ENCODE peak calls at places on chromosomes 7 and 10, in nine cellular contexts. V is adrenal gland, Z is heart left ventricle, C is right lobe of liver, M is H1, R is tibial nerve, F is ovary, W is GM12891, I is Peyer's patch. S is an unnamed sample.
A peak's percentile ranks its signal among the peaks of the same experiment; 100 is the strongest.

GRCh38 chr7:116672596-116673503 is 854 bp downstream of the MET start:
- DNase-seq in I (peak; percentile 47), Z (no peak), R (no peak), C (no peak), M (no peak), F (no peak), V (peak; percentile 15), W (no peak), S (peak; percentile 86)

GRCh38 chr10:78624791-78625190 is 444.0 kb upstream of the ZMIZ1 start:
- DNase-seq in F (no peak), W (no peak), Z (no peak), M (no peak), I (no peak), R (no peak), C (no peak), V (no peak), S (peak; percentile 23)

GRCh38 chr10:87761892-87762291 is 56.1 kb downstream of the ATAD1 start:
- DNase-seq in F (no peak), W (no peak), M (no peak), Z (no peak), I (no peak), R (no peak), V (peak; percentile 68), C (no peak), S (no peak)

GRCh38 chr10:132789659-132790148 is 3.8 kb upstream of the NKX6-2 start:
- DNase-seq in Z (no peak), R (no peak), I (no peak), C (no peak), V (no peak), F (no peak), W (no peak), M (no peak), S (no peak)

GRCh38 chr7:94594882-94595281 is 61.1 kb downstream of the SGCE start:
- DNase-seq in M (no peak), W (no peak), F (no peak), V (peak; percentile 42), Z (no peak), I (no peak), C (no peak), R (no peak), S (no peak)

GRCh38 chr10:115171392-115171960 is 78.3 kb downstream of the ATRNL1 start:
- DNase-seq in Z (no peak), M (no peak), R (no peak), C (no peak), V (no peak), W (no peak), F (no peak), I (no peak), S (no peak)

GRCh38 chr10:81018898-81019890 is 481.5 kb downstream of the SH2D4B start:
- DNase-seq in Z (no peak), I (no peak), C (no peak), R (no peak), W (no peak), V (peak; percentile 39), F (no peak), M (no peak), S (no peak)

GRCh38 chr7:135189961-135190360 is 19.5 kb upstream of the CYREN start:
- DNase-seq in V (peak; percentile 67), C (no peak), W (no peak), R (no peak), Z (peak; percentile 5), F (no peak), M (no peak), I (no peak), S (no peak)

GRCh38 chr10:24518981-24519597 is 204.6 kb downstream of the ARHGAP21 start:
- DNase-seq in M (peak; percentile 79), V (peak; percentile 54), R (peak; percentile 29), Z (peak; percentile 69), I (peak; percentile 58), C (no peak), W (peak; percentile 23), F (peak; percentile 59), S (peak; percentile 44)

GRCh38 chr10:112815238-112816032 is 134.6 kb upstream of the TCF7L2 start:
- DNase-seq in V (no peak), R (no peak), F (no peak), W (no peak), M (no peak), Z (no peak), I (no peak), C (no peak), S (no peak)

GRCh38 chr10:28463141-28463540 is 69.8 kb upstream of the WAC start:
- DNase-seq in F (no peak), C (no peak), R (no peak), M (no peak), V (no peak), Z (no peak), I (no peak), W (no peak), S (no peak)

GRCh38 chr7:51949726-51950644 is 633.4 kb upstream of the COBL start:
- DNase-seq in V (no peak), I (no peak), W (no peak), F (no peak), Z (no peak), C (no peak), M (peak; percentile 62), R (no peak), S (no peak)

GRCh38 chr7:510061-510481 is 9.6 kb downstream of the PDGFA start:
- DNase-seq in W (no peak), Z (no peak), M (no peak), F (no peak), V (no peak), R (no peak), I (peak; percentile 36), C (peak; percentile 53), S (no peak)

GRCh38 chr10:101535949-101536348 is 52.1 kb downstream of the POLL start:
- DNase-seq in V (no peak), R (no peak), C (no peak), W (peak; percentile 42), I (no peak), F (no peak), M (no peak), Z (no peak), S (no peak)

DNA sequence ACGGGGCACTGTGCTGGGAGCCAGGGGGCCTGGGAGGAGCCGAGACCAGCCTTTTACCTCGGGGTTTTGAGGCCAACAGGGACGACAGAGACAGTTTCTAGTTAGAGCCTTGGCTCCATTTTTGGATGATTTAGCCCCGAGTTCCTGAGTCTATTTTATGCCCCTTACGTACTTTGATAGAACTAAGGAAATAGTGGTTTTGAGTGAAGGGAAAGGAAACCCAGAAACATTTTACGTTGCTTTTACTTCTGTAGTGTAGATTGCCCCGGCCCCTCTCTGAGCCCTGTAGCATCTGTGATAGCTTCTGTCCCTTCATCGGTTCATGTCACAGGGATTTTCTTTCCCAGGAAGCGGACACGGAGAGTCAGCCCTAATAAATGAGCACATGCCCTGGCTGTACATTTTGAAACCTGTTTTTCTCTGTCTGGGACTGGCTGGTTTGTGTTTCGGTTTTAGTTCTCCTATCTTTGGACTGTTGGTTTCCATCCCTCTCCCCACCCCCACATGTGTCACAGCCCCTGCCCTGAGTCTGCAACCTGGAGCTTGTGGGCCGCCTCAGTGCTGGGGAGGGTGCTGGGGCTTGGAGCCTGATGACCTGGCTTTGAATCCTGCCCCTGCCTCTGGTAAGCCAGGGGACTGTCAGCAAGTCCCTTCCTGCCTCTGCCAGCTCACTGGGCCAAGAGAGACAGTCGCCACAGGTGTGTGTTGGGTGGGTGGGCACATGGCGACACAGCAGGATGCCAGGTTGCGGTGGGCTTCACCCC is 6.9 kb upstream of the ORAI2 start:
- DNase-seq in I (no peak), R (no peak), M (no peak), C (peak; percentile 68), Z (peak; percentile 34), W (no peak), V (no peak), F (no peak), S (no peak)
- TF ChIP-seq POLR2A in I (no peak), R (no peak), M (no peak), C (no peak), Z (no peak), W (no peak), V (no peak), F (no peak), S (no peak)

DNA sequence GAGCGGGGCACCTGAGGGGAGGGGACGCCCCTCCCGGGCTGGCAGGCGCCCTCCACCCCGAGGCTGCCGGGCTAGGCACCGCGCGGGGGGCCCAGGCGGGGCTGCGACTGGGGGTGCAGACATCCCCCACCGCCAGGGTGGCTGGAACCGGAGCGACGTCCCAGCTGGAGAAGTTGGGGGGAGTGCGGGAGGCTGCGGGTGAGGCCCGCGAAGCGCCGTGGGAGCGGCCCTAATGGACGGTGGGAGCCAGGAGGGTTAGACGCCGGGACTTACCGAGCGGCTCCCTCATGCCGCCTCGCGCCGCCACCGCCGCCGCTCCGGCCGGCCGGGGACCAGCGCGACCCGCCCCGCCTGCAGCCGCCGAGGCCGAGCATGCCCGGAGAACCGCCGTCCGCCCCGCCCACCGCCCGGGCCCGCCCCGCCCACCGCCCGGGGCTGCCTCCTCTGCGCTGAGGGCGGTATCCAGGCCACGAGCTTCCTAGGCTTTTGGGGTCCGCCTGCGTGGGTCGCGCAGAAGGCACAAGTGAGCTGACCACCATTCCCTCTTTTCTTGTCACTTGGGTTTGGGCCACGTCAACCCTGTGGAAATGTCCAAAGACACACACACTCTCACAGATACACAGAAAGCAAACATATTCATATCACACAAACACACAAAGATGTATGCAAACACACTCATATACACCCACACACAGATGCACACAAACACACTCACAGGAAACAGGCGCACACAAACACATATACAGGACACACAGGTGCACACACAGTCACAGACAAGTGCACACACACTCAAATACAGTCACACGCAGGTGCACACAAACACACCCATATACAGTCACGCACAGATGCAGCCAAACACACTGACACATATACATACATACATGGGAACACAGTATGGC is at the start of gene JCAD:
- DNase-seq in Z (peak; percentile 88), I (peak; percentile 75), F (peak; percentile 87), V (peak; percentile 51), M (peak; percentile 86), C (peak; percentile 81), W (peak; percentile 56), R (peak; percentile 68), S (peak; percentile 59)
- TF ChIP-seq POLR2A in Z (no peak), I (no peak), F (no peak), V (no peak), M (no peak), C (peak; percentile 29), W (no peak), R (no peak), S (no peak)

GRCh38 chr10:99779335-99779734 is 3.1 kb upstream of the ABCC2 start:
- DNase-seq in R (no peak), W (no peak), C (no peak), I (no peak), V (no peak), F (no peak), M (no peak), Z (no peak), S (no peak)
- TF ChIP-seq POLR2A in R (no peak), W (no peak), C (no peak), I (no peak), V (no peak), F (no peak), M (no peak), Z (no peak), S (no peak)

DNA sequence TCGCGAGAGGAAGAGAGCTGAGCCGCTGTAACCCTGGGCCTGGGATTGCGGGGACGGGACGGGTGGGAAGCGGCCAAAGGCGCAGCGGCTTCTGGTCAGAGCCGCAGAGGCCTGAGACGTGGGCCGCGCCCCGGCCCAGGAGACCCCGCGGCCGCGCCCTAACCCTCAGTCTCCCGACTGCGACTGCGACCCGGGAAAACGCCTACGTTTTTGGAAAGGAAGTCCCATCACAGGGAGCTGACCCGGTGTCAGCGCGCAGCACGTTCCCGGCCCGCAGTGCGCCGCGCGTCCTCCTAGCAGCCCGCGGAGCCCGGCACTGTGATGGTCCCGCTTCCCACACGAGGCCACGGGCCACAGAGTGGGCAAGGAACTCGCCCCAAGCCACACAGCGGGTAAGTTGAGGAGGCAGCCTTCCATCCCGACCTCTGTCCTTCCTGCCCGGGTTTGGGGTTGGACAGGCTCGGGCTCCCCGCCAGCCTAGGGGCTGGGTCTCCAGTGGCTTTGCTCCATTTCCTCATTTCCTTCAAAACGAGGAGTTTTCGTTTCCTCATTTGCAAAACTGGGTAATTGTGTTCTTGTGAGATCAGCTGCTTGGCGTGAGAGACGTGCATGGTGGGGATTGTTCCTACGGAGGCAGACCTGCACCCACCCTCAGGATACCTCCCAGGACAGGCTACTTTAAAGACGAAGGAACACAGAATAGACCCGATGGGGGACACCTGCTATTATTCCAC is 1.2 kb downstream of the GPNMB start:
- DNase-seq in C (peak; percentile 67), M (peak; percentile 67), I (no peak), R (peak; percentile 21), Z (peak; percentile 49), W (peak; percentile 34), F (peak; percentile 57), V (peak; percentile 52), S (peak; percentile 89)
- TF ChIP-seq POLR2A in C (no peak), M (no peak), I (no peak), R (no peak), Z (no peak), W (no peak), F (no peak), V (no peak), S (no peak)

S was measured in lower leg skin.